ENCODE peak calls at places on chromosome 3, in four cellular contexts. E is HTR-8/SVneo; S is mammary epithelial cell; L is activated CD4-positive, alpha-beta T cell treated with anti-CD3 and anti-CD28 coated beads for 4 hours. B is an unnamed sample.

GRCh38 chr3:119091936-119092677 is 53.9 kb upstream of the TEX55 start:
- DNase-seq in S (no peak), L (no peak), E (no peak), B (no peak)

GRCh38 chr3:124504332-124505059 is 225.8 kb upstream of the UMPS start:
- DNase-seq in L (no peak), E (no peak), S (peak), B (no peak)

GRCh38 chr3:107641572-107642307 is 119.0 kb downstream of the BBX start:
- DNase-seq in S (no peak), E (peak), L (no peak), B (no peak)

GRCh38 chr3:155308831-155309230 is 15.3 kb upstream of the STRIT1 start:
- DNase-seq in E (no peak), S (peak), L (no peak), B (no peak)

GRCh38 chr3:27939940-27940339 is 217.8 kb upstream of the EOMES start:
- DNase-seq in E (no peak), L (no peak), S (peak), B (no peak)

GRCh38 chr3:120102674-120103073 is 8.4 kb upstream of the GSK3B start:
- DNase-seq in L (no peak), S (peak), E (no peak), B (no peak)

GRCh38 chr3:76610150-76610549 is 429.7 kb upstream of the ROBO2 start:
- DNase-seq in E (no peak), S (no peak), L (no peak), B (no peak)

GRCh38 chr3:8499181-8499611 is 2.4 kb upstream of the LMCD1 start:
- DNase-seq in E (no peak), S (peak), L (no peak), B (no peak)

GRCh38 chr3:195704433-195704999 is 16.3 kb upstream of the MUC20 start:
- DNase-seq in E (no peak), S (no peak), L (no peak), B (no peak)

GRCh38 chr3:34070831-34071230 is 272.4 kb downstream of the PDCD6IP start:
- DNase-seq in L (no peak), S (no peak), E (no peak), B (no peak)

GRCh38 chr3:183149915-183150825 is 12.4 kb downstream of the LAMP3 start:
- DNase-seq in L (no peak), S (no peak), E (no peak), B (no peak)

GRCh38 chr3:129597792-129598381 is 8.6 kb downstream of the PLXND1 start:
- DNase-seq in S (no peak), L (no peak), E (no peak), B (no peak)

GRCh38 chr3:133880886-133881455 is 14.7 kb downstream of the RAB6B start:
- DNase-seq in S (no peak), L (no peak), E (no peak), B (no peak)

GRCh38 chr3:32972482-32973146 is 21.2 kb downstream of the CCR4 start:
- DNase-seq in L (no peak), S (no peak), E (no peak), B (no peak)

GRCh38 chr3:149643482-149643798 is 14.4 kb downstream of the WWTR1 start:
- DNase-seq in E (no peak), S (no peak), L (no peak), B (no peak)

GRCh38 chr3:128336337-128337156 is 130.1 kb downstream of the DNAJB8 start:
- DNase-seq in E (no peak), S (no peak), L (no peak), B (no peak)